ENCODE peak calls at places on chromosome 1, in seven cellular contexts. E is pons, C is ELR, S is T-helper 17 cell, W is kidney epithelial cell, T is fibroblast of mammary gland, M is type B pancreatic cell. A is an unnamed sample.

GRCh38 chr1:200838676-200839445 is 33.9 kb upstream of the GPR25 start:
- DNase-seq in W (no peak), T (peak; percentile 63), E (no peak), M (no peak), C (peak; percentile 65), S (no peak), A (no peak)

GRCh38 chr1:58432813-58433668 is 113.5 kb downstream of the OMA1 start:
- DNase-seq in W (peak; percentile 98), S (no peak), E (no peak), T (peak; percentile 44), M (no peak), C (peak; percentile 95), A (no peak)

GRCh38 chr1:39952359-39953110 is 2.4 kb upstream of the MFSD2A start:
- DNase-seq in C (no peak), M (no peak), T (no peak), E (peak; percentile 95), W (no peak), S (no peak), A (no peak)

GRCh38 chr1:59262631-59263030 is 34.3 kb upstream of the FGGY start:
- DNase-seq in S (no peak), M (no peak), T (no peak), E (no peak), W (no peak), C (no peak), A (no peak)

GRCh38 chr1:87478231-87478630 is 149.6 kb downstream of the LMO4 start:
- DNase-seq in T (peak; percentile 23), M (no peak), S (no peak), C (peak; percentile 14), E (peak; percentile 58), W (no peak), A (no peak)

GRCh38 chr1:20867847-20868246 is 80.7 kb upstream of the HP1BP3 start:
- DNase-seq in W (no peak), S (no peak), C (peak; percentile 32), M (no peak), E (no peak), T (peak; percentile 71), A (no peak)

GRCh38 chr1:188372821-188373220 is 1544.1 kb downstream of the PLA2G4A start:
- DNase-seq in C (no peak), M (no peak), W (no peak), E (no peak), S (no peak), T (no peak), A (no peak)

GRCh38 chr1:205598841-205599666 is 32.8 kb downstream of the ELK4 start:
- DNase-seq in W (no peak), E (peak; percentile 59), M (peak; percentile 39), C (peak; percentile 69), S (no peak), T (peak; percentile 96), A (no peak)

GRCh38 chr1:98906361-98906760 is 98.3 kb downstream of the PLPPR5 start:
- DNase-seq in E (no peak), T (no peak), W (no peak), C (no peak), M (no peak), S (no peak), A (no peak)

GRCh38 chr1:98371767-98372166 is 289.8 kb upstream of the SNX7 start:
- DNase-seq in C (no peak), E (no peak), M (no peak), T (no peak), W (no peak), S (no peak), A (no peak)

GRCh38 chr1:154529308-154529707 is 27.1 kb upstream of the SHE start:
- DNase-seq in E (no peak), T (no peak), S (no peak), C (no peak), W (no peak), M (no peak), A (no peak)

GRCh38 chr1:182615468-182616129 is 11.4 kb upstream of the RGS16 start:
- DNase-seq in C (no peak), S (peak; percentile 31), M (no peak), W (no peak), E (peak; percentile 67), T (peak; percentile 47), A (peak; percentile 45)

A was measured in effector memory CD4-positive, alpha-beta T cell.